ENCODE peak calls at places on chromosome 4, in four cellular contexts. R, A, E and J are unnamed samples.

GRCh38 chr4:16265820-16266219 is 39.5 kb upstream of the TAPT1 start:
- DNase-seq in E (no peak), A (no peak), R (no peak), J (no peak)

GRCh38 chr4:925171-925570 is 6.9 kb downstream of the GAK start:
- DNase-seq in E (peak), A (no peak), R (no peak), J (no peak)

GRCh38 chr4:4216668-4217067 is 10.1 kb downstream of the OTOP1 start:
- DNase-seq in E (no peak), A (no peak), R (peak), J (peak)

GRCh38 chr4:125826801-125827200 is 512.0 kb downstream of the FAT4 start:
- DNase-seq in E (no peak), R (no peak), A (no peak), J (peak)

GRCh38 chr4:74370912-74371311 is 6.0 kb downstream of the EREG start:
- DNase-seq in R (peak), E (peak), A (peak), J (peak)

GRCh38 chr4:88597970-88598369 is 5.7 kb downstream of the HERC3 start:
- DNase-seq in A (no peak), E (no peak), R (no peak), J (no peak)

GRCh38 chr4:8101213-8101781 is 57.3 kb downstream of the ABLIM2 start:
- DNase-seq in R (no peak), E (no peak), A (peak), J (no peak)

GRCh38 chr4:2336659-2337058 is 74.8 kb upstream of the MXD4 start:
- DNase-seq in A (no peak), E (no peak), R (no peak), J (no peak)

GRCh38 chr4:112270643-112271484 is 14.8 kb downstream of the TIFA start:
- DNase-seq in A (peak), R (peak), E (no peak), J (peak)

GRCh38 chr4:98284640-98285046 is 23.5 kb downstream of the RAP1GDS1 start:
- DNase-seq in E (peak), R (no peak), A (peak), J (peak)

GRCh38 chr4:124079174-124079780 is 633.3 kb downstream of the ANKRD50 start:
- DNase-seq in A (peak), R (peak), E (no peak), J (peak)

GRCh38 chr4:3079694-3080123 is 5.2 kb downstream of the HTT start:
- DNase-seq in R (no peak), E (no peak), A (no peak), J (no peak)

GRCh38 chr4:29983890-29984289 is 736.3 kb upstream of the PCDH7 start:
- DNase-seq in R (no peak), A (no peak), E (no peak), J (no peak)

GRCh38 chr4:125191252-125191651 is 123.5 kb upstream of the FAT4 start:
- DNase-seq in R (peak), A (peak), E (no peak), J (peak)

GRCh38 chr4:153467897-153468262 is 1.7 kb downstream of the TMEM131L start:
- DNase-seq in E (no peak), A (no peak), R (peak), J (no peak)

GRCh38 chr4:108527729-108528128 is 92.6 kb upstream of the RPL34 start:
- DNase-seq in R (no peak), E (no peak), A (no peak), J (no peak)